ENCODE peak calls at places on chromosomes 4 and X, in ten cellular contexts. J is NB4, Z is Peyer's patch, R is transverse colon, N is suprapubic skin, O is IMR-90, E is K562, M is breast epithelium, K is prostate gland, W is upper lobe of left lung. B is an unnamed sample.

GRCh38 chr4:153260553-153261306 is 56.5 kb downstream of the TRIM2 start:
- DNase-seq in N (no peak), M (no peak), K (no peak), W (no peak), E (no peak), Z (no peak), O (peak), R (peak), J (no peak), B (no peak)

GRCh38 chrX:40199704-40200103 is 101.9 kb upstream of the BCOR start:
- DNase-seq in O (no peak), R (no peak), Z (no peak), K (no peak), N (no peak), E (no peak), J (no peak), M (peak), W (no peak), B (no peak)

GRCh38 chrX:31508338-31508737 is 436.5 kb upstream of the FTHL17 start:
- DNase-seq in J (no peak), E (no peak), O (peak), Z (no peak), R (peak), W (no peak), M (no peak), K (no peak), N (no peak), B (no peak)

GRCh38 chrX:115344885-115345653 is 55.6 kb downstream of the LUZP4 start:
- DNase-seq in Z (peak), M (peak), J (no peak), K (peak), W (no peak), R (peak), E (no peak), O (peak), N (peak), B (peak)

GRCh38 chr4:123977623-123978022 is 581.0 kb downstream of the SPRY1 start:
- DNase-seq in E (no peak), N (no peak), J (no peak), W (no peak), O (peak), K (no peak), Z (no peak), R (no peak), M (no peak), B (no peak)

GRCh38 chr4:1473718-1474117 is 67.5 kb upstream of the NKX1-1 start:
- DNase-seq in J (no peak), W (no peak), Z (no peak), K (no peak), N (no peak), O (no peak), E (no peak), M (peak), R (no peak), B (no peak)

GRCh38 chr4:54658321-54659093 is 750 bp downstream of the KIT start:
- DNase-seq in M (no peak), W (peak), J (peak), O (peak), E (peak), R (peak), Z (peak), K (peak), N (peak), B (peak)

GRCh38 chrX:65667157-65667502 is 324 bp upstream of the MSN start:
- DNase-seq in W (no peak), N (no peak), E (no peak), O (no peak), K (no peak), Z (no peak), J (no peak), R (no peak), M (no peak), B (no peak)

GRCh38 chrX:29911673-29912072 is 303.7 kb upstream of the MAGEB2 start:
- DNase-seq in M (no peak), N (no peak), R (no peak), J (peak), Z (no peak), K (no peak), W (no peak), O (no peak), E (no peak), B (no peak)

GRCh38 chrX:40169193-40170086 is 71.7 kb upstream of the BCOR start:
- DNase-seq in M (no peak), O (peak), Z (peak), R (peak), J (peak), E (peak), W (peak), K (peak), N (no peak), B (peak)

GRCh38 chr4:34422472-34422871 is 1821.8 kb downstream of the ARAP2 start:
- DNase-seq in W (no peak), Z (no peak), N (no peak), R (no peak), K (no peak), J (no peak), O (no peak), M (no peak), E (no peak), B (no peak)

GRCh38 chr4:153676984-153677383 is 7.1 kb upstream of the TLR2 start:
- DNase-seq in Z (no peak), E (no peak), R (no peak), J (no peak), K (no peak), N (no peak), O (peak), M (no peak), W (no peak), B (no peak)

GRCh38 chr4:15198070-15198727 is 195.9 kb downstream of the CPEB2 start:
- DNase-seq in Z (no peak), N (no peak), E (no peak), O (peak), W (no peak), K (no peak), J (no peak), M (no peak), R (no peak), B (no peak)

GRCh38 chr4:115366390-115366789 is 253.0 kb upstream of the NDST4 start:
- DNase-seq in E (no peak), R (no peak), K (no peak), J (no peak), M (no peak), O (no peak), W (peak), N (no peak), Z (no peak), B (no peak)

GRCh38 chrX:22247169-22247568 is 25.5 kb upstream of the CBLL2 start:
- DNase-seq in W (no peak), K (no peak), J (no peak), Z (no peak), N (no peak), E (no peak), R (no peak), M (no peak), O (peak), B (no peak)

GRCh38 chr4:152109585-152110509 is 349.0 kb upstream of the GATB start:
- DNase-seq in K (no peak), N (no peak), R (no peak), E (no peak), Z (no peak), J (no peak), O (peak), M (no peak), W (no peak), B (peak)

GRCh38 chrX:149962859-149963757 is 24.8 kb upstream of the EOLA2 start:
- DNase-seq in E (no peak), J (peak), M (no peak), W (no peak), K (peak), O (peak), N (no peak), Z (peak), R (peak), B (peak)

GRCh38 chrX:107672955-107673378 is 44.7 kb downstream of the PRPS1 start:
- DNase-seq in J (peak), W (peak), E (peak), O (peak), K (peak), Z (peak), N (peak), R (peak), M (peak), B (peak)

GRCh38 chrX:16848541-16848940 is 21.6 kb downstream of the RBBP7 start:
- DNase-seq in Z (no peak), M (no peak), K (no peak), O (no peak), N (no peak), J (no peak), W (no peak), R (no peak), E (no peak), B (no peak)

GRCh38 chr4:48403779-48404178 is 62.5 kb downstream of the SLAIN2 start:
- DNase-seq in O (no peak), E (no peak), J (peak), M (no peak), Z (no peak), K (no peak), W (no peak), N (no peak), R (no peak), B (no peak)

GRCh38 chr4:112082954-112083586 is 62.2 kb upstream of the FAM241A start:
- DNase-seq in O (peak), N (no peak), J (no peak), E (no peak), M (no peak), Z (peak), R (no peak), W (no peak), K (no peak), B (no peak)

GRCh38 chrX:150569155-150569477 is 695 bp downstream of the MTM1 start:
- DNase-seq in E (no peak), J (peak), M (no peak), Z (peak), W (no peak), K (no peak), O (peak), R (peak), N (no peak), B (peak)

GRCh38 chrX:107213477-107213876 is 7.1 kb downstream of the DNAAF6 start:
- DNase-seq in N (no peak), J (no peak), E (no peak), M (no peak), W (no peak), K (no peak), R (no peak), Z (no peak), O (no peak), B (no peak)

GRCh38 chrX:27085346-27085745 is 377.8 kb downstream of the PPP4R3C start:
- DNase-seq in R (no peak), M (no peak), Z (no peak), E (no peak), N (no peak), J (no peak), K (no peak), W (no peak), O (no peak), B (no peak)

GRCh38 chrX:154396948-154397887 is 959 bp upstream of the RPL10 start:
- DNase-seq in N (peak), Z (peak), J (peak), O (peak), M (peak), E (peak), W (peak), R (peak), K (no peak), B (peak)
- TF ChIP-seq POLR2A in N (no peak), Z (no peak), J (peak), O (no peak), M (no peak), E (no peak), W (no peak), R (no peak), K (no peak), B (no peak)

DNA sequence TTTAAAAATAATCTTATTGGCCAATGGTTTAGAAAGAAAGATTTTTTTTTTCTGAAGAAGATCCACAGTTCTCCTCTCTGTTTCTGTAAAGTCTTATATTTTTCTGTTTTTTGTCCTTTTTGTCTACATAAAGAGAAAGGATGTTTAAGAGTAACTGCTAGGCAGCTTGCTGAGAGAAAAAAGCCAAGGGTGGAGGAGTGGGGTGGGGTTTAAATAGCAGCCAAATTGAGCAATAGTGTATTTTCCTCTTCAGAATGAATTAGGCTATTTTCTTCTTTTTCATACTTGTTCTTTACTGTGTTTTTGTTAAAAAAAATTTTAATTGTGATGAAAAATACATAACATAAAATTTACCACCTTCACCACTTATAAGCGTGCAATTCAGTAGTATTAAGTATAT is 224.6 kb downstream of the SOWAHB start:
- DNase-seq in Z (no peak), R (no peak), W (no peak), N (no peak), K (no peak), O (no peak), J (no peak), M (no peak), E (no peak), B (no peak)
- TF ChIP-seq CTCF in Z (no peak), R (no peak), W (no peak), N (no peak), K (no peak), O (no peak), J (no peak), M (no peak), E (no peak), B (no peak)

GRCh38 chrX:119150163-119151135 is 22.8 kb upstream of the KIAA1210 start:
- DNase-seq in O (no peak), E (no peak), Z (no peak), K (no peak), M (no peak), J (no peak), R (no peak), N (peak), W (peak), B (peak)
- TF ChIP-seq POLR2A in O (no peak), E (no peak), Z (no peak), K (no peak), M (no peak), J (no peak), R (no peak), N (no peak), W (no peak), B (no peak)

GRCh38 chr4:120871173-120871572 is 51.4 kb downstream of the PRDM5 start:
- DNase-seq in K (no peak), N (no peak), J (no peak), Z (no peak), E (no peak), W (no peak), M (no peak), R (no peak), O (no peak), B (no peak)

GRCh38 chr4:120877021-120877420 is 45.5 kb downstream of the PRDM5 start:
- DNase-seq in K (no peak), N (no peak), Z (no peak), R (no peak), E (no peak), W (no peak), O (no peak), M (no peak), J (no peak), B (no peak)

GRCh38 chr4:120874792-120875774 is 47.4 kb downstream of the PRDM5 start:
- DNase-seq in R (no peak), J (no peak), M (no peak), E (no peak), K (no peak), Z (no peak), O (no peak), N (no peak), W (no peak), B (no peak)

GRCh38 chr4:120870279-120870673 is 52.2 kb downstream of the PRDM5 start:
- DNase-seq in M (no peak), R (no peak), K (no peak), E (no peak), J (no peak), Z (no peak), O (no peak), W (no peak), N (no peak), B (no peak)

DNA sequence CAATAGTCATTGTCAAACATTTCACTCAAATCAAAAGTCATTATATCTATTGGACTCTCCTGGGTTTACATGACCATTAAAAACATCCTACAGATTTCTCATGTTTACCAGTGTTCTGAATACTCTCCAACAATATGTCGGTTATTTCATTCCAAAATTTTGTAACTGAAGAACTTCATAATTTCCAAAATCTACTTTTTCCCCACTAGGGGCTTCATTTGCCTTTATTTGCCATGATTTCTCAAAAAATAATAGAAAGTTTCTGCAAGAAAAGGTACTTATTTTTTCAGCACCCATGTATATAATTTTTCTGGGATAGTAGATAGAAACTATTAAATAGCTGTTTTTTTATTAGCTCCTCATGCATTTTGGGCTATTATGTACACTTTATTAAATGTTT is 49.0 kb downstream of the PRDM5 start:
- DNase-seq in J (no peak), N (no peak), W (no peak), Z (no peak), M (no peak), O (no peak), K (no peak), E (no peak), R (no peak), B (no peak)
- TF ChIP-seq CTCF in J (no peak), N (no peak), W (no peak), Z (no peak), M (no peak), O (peak), K (no peak), E (no peak), R (no peak), B (no peak)

GRCh38 chrX:76427560-76428242 is at the start of gene MAGEE1:
- DNase-seq in E (peak), O (peak), M (peak), N (peak), Z (peak), J (peak), W (peak), K (peak), R (peak), B (peak)
- TF ChIP-seq POLR2A in E (no peak), O (no peak), M (no peak), N (no peak), Z (no peak), J (no peak), W (no peak), K (peak), R (no peak), B (no peak)

GRCh38 chr4:157221895-157222763 is 1.6 kb downstream of the GRIA2 start:
- DNase-seq in W (peak), O (no peak), E (no peak), M (peak), K (no peak), J (no peak), R (no peak), N (no peak), Z (peak), B (no peak)
- TF ChIP-seq CTCF in W (no peak), O (no peak), E (no peak), M (no peak), K (no peak), J (no peak), R (no peak), N (no peak), Z (no peak), B (no peak)